ENCODE peak calls at places on chromosomes 13 and 19, in four cellular contexts. E, T, G and O are unnamed samples.

GRCh38 chr19:40304306-40304705 is 19.2 kb upstream of the AKT2 start:
- DNase-seq in T (no peak), E (no peak), G (no peak), O (no peak)

GRCh38 chr19:13920940-13921744 is 15.1 kb downstream of the CC2D1A start:
- DNase-seq in G (no peak), E (peak), T (no peak), O (no peak)

GRCh38 chr13:42808572-42808971 is 27.2 kb downstream of the FAM216B start:
- DNase-seq in T (no peak), G (no peak), E (peak), O (no peak)

GRCh38 chr19:38674388-38675133 is 27.1 kb downstream of the ACTN4 start:
- DNase-seq in T (no peak), E (no peak), G (no peak), O (peak)

GRCh38 chr13:112531263-112531794 is 56.6 kb downstream of the TUBGCP3 start:
- DNase-seq in E (no peak), T (no peak), G (no peak), O (no peak)

GRCh38 chr19:8515317-8515716 is 1.4 kb upstream of the ZNF414 start:
- DNase-seq in T (peak), G (no peak), E (no peak), O (no peak)

GRCh38 chr19:15177269-15178116 is 23.3 kb downstream of the NOTCH3 start:
- DNase-seq in E (peak), T (peak), G (peak), O (peak)

GRCh38 chr19:16266586-16266942 is 58.1 kb upstream of the KLF2 start:
- DNase-seq in G (no peak), E (no peak), T (peak), O (no peak)

GRCh38 chr19:33446156-33446917 is 72.8 kb downstream of the CEBPG start:
- DNase-seq in T (no peak), E (no peak), G (no peak), O (no peak)

GRCh38 chr13:78680064-78680463 is 21.1 kb upstream of the OBI1 start:
- DNase-seq in G (no peak), E (no peak), T (no peak), O (no peak)

GRCh38 chr19:15320118-15320517 is 12.2 kb downstream of the BRD4 start:
- DNase-seq in E (no peak), G (no peak), T (no peak), O (no peak)

GRCh38 chr13:112236539-112237197 is 139.5 kb upstream of the SPACA7 start:
- DNase-seq in E (no peak), G (no peak), T (no peak), O (no peak)